ENCODE peak calls at places on chromosomes 5 and 9, in five cellular contexts. One of them, this sample, is unnamed.

GRCh38 chr5:175847503-175847902 is 23.9 kb upstream of the CPLX2 start:
- DNase-seq in GM13977: no peak
- DNase-seq in posterior cingulate gyrus: no peak
- DNase-seq in AG04450: no peak
- DNase-seq in IMR-90: peak; percentile 19
- DNase-seq in this sample: no peak

GRCh38 chr5:1201327-1202025 is at the start of gene SLC6A19:
- DNase-seq in GM13977: no peak
- DNase-seq in posterior cingulate gyrus: no peak
- DNase-seq in IMR-90: no peak
- DNase-seq in AG04450: no peak
- DNase-seq in this sample: no peak

GRCh38 chr9:128294142-128294541 is 18.1 kb downstream of the SWI5 start:
- DNase-seq in posterior cingulate gyrus: no peak
- DNase-seq in IMR-90: no peak
- DNase-seq in AG04450: no peak
- DNase-seq in GM13977: no peak
- DNase-seq in this sample: no peak

GRCh38 chr9:99752710-99753109 is 69.0 kb upstream of the NR4A3 start:
- DNase-seq in posterior cingulate gyrus: no peak
- DNase-seq in IMR-90: peak; percentile 54
- DNase-seq in GM13977: no peak
- DNase-seq in AG04450: no peak
- DNase-seq in this sample: no peak

GRCh38 chr5:58150936-58151335 is 308.9 kb downstream of the PLK2 start:
- DNase-seq in AG04450: no peak
- DNase-seq in posterior cingulate gyrus: no peak
- DNase-seq in IMR-90: no peak
- DNase-seq in GM13977: no peak
- DNase-seq in this sample: no peak

GRCh38 chr5:149400304-149400703 is 21.2 kb upstream of the IL17B start:
- DNase-seq in GM13977: no peak
- DNase-seq in IMR-90: no peak
- DNase-seq in posterior cingulate gyrus: no peak
- DNase-seq in AG04450: no peak
- DNase-seq in this sample: no peak

GRCh38 chr9:121550569-121551512 is 51.2 kb upstream of the GGTA1 start:
- DNase-seq in posterior cingulate gyrus: peak; percentile 75
- DNase-seq in IMR-90: peak; percentile 46
- DNase-seq in AG04450: no peak
- DNase-seq in GM13977: peak; percentile 82
- DNase-seq in this sample: peak; percentile 61

GRCh38 chr9:134551176-134551575 is 90.4 kb upstream of the COL5A1 start:
- DNase-seq in AG04450: no peak
- DNase-seq in IMR-90: no peak
- DNase-seq in posterior cingulate gyrus: no peak
- DNase-seq in GM13977: no peak
- DNase-seq in this sample: no peak

GRCh38 chr5:178522361-178522760 is 67.8 kb downstream of the COL23A1 start:
- DNase-seq in AG04450: no peak
- DNase-seq in IMR-90: no peak
- DNase-seq in posterior cingulate gyrus: no peak
- DNase-seq in GM13977: no peak
- DNase-seq in this sample: no peak

GRCh38 chr5:158642852-158643251 is 456.9 kb downstream of the EBF1 start:
- DNase-seq in GM13977: no peak
- DNase-seq in posterior cingulate gyrus: no peak
- DNase-seq in AG04450: no peak
- DNase-seq in IMR-90: no peak
- DNase-seq in this sample: no peak

GRCh38 chr5:89042746-89043145 is 159.8 kb upstream of the MEF2C start:
- DNase-seq in posterior cingulate gyrus: no peak
- DNase-seq in GM13977: no peak
- DNase-seq in IMR-90: no peak
- DNase-seq in AG04450: no peak
- DNase-seq in this sample: no peak